ENCODE peak calls at places on chromosomes 5 and 9, in five cellular contexts. C, H, M, J and P are unnamed samples.

GRCh38 chr9:94545940-94546339 is 8.9 kb upstream of the PCAT7 start:
- DNase-seq in C (no peak), H (no peak), M (no peak), J (no peak), P (no peak)

GRCh38 chr5:176410486-176411180 is 5.7 kb downstream of the CLTB start:
- DNase-seq in C (no peak), H (no peak), M (no peak), J (no peak), P (no peak)

GRCh38 chr9:98328770-98329169 is 73.3 kb upstream of the TBC1D2 start:
- DNase-seq in C (no peak), H (no peak), M (no peak), J (no peak), P (no peak)

GRCh38 chr5:31280210-31280609 is 86.7 kb downstream of the CDH6 start:
- DNase-seq in C (no peak), H (no peak), M (no peak), J (no peak), P (no peak)

GRCh38 chr5:168883253-168883880 is 304.2 kb upstream of the PANK3 start:
- DNase-seq in C (no peak), H (no peak), M (no peak), J (no peak), P (no peak)

GRCh38 chr5:139711852-139712171 is 63.7 kb downstream of the CXXC5 start:
- DNase-seq in C (peak; percentile 65), H (no peak), M (peak; percentile 81), J (no peak), P (no peak)

GRCh38 chr9:96139592-96140251 is 162.3 kb downstream of the HSD17B3 start:
- DNase-seq in C (no peak), H (peak; percentile 75), M (peak; percentile 82), J (no peak), P (peak; percentile 50)

GRCh38 chr9:21856301-21857094 is 54.1 kb downstream of the MTAP start:
- DNase-seq in C (no peak), H (peak; percentile 77), M (no peak), J (no peak), P (no peak)

GRCh38 chr9:109013678-109014145 is 413 bp upstream of the CTNNAL1 start:
- DNase-seq in C (no peak), H (peak; percentile 60), M (no peak), J (no peak), P (no peak)

GRCh38 chr9:76181020-76181641 is 213.1 kb downstream of the RFK start:
- DNase-seq in C (no peak), H (peak; percentile 37), M (no peak), J (no peak), P (no peak)

GRCh38 chr9:105413486-105414068 is 34.3 kb upstream of the FSD1L start:
- DNase-seq in C (no peak), H (peak; percentile 49), M (no peak), J (no peak), P (no peak)

GRCh38 chr9:14343236-14343947 is 29.5 kb upstream of the NFIB start:
- DNase-seq in C (no peak), H (no peak), M (no peak), J (no peak), P (no peak)

GRCh38 chr9:86641970-86642369 is 287.8 kb upstream of the TUT7 start:
- DNase-seq in C (no peak), H (no peak), M (no peak), J (no peak), P (no peak)